ENCODE peak calls at places on chromosome 9, in eight cellular contexts. One of them, this sample, is unnamed.

GRCh38 chr9:98808879-98809278 is 1.4 kb downstream of the GALNT12 start:
- DNase-seq in gastrocnemius medialis: no peak
- DNase-seq in HAP-1: no peak
- DNase-seq in colonic mucosa: peak; percentile 37
- DNase-seq in esophagus squamous epithelium: no peak
- DNase-seq in NT2/D1: no peak
- DNase-seq in MM.1S: no peak
- DNase-seq in A549: no peak
- DNase-seq in this sample: no peak

GRCh38 chr9:133262226-133262625 is 12.8 kb downstream of the ABO start:
- DNase-seq in A549: no peak
- DNase-seq in colonic mucosa: no peak
- DNase-seq in HAP-1: no peak
- DNase-seq in MM.1S: no peak
- DNase-seq in esophagus squamous epithelium: no peak
- DNase-seq in NT2/D1: no peak
- DNase-seq in gastrocnemius medialis: no peak
- DNase-seq in this sample: no peak

GRCh38 chr9:94900222-94901018 is 173.9 kb downstream of the AOPEP start:
- DNase-seq in gastrocnemius medialis: no peak
- DNase-seq in NT2/D1: no peak
- DNase-seq in HAP-1: no peak
- DNase-seq in MM.1S: no peak
- DNase-seq in esophagus squamous epithelium: no peak
- DNase-seq in A549: no peak
- DNase-seq in colonic mucosa: no peak
- DNase-seq in this sample: no peak

GRCh38 chr9:27125936-27126335 is 16.9 kb downstream of the TEK start:
- DNase-seq in A549: no peak
- DNase-seq in MM.1S: no peak
- DNase-seq in HAP-1: no peak
- DNase-seq in NT2/D1: no peak
- DNase-seq in colonic mucosa: no peak
- DNase-seq in esophagus squamous epithelium: no peak
- DNase-seq in gastrocnemius medialis: no peak
- DNase-seq in this sample: no peak

GRCh38 chr9:20552874-20553624 is 69.2 kb downstream of the MLLT3 start:
- DNase-seq in HAP-1: no peak
- DNase-seq in NT2/D1: no peak
- DNase-seq in A549: no peak
- DNase-seq in gastrocnemius medialis: peak; percentile 4
- DNase-seq in esophagus squamous epithelium: no peak
- DNase-seq in MM.1S: peak; percentile 47
- DNase-seq in colonic mucosa: no peak
- DNase-seq in this sample: no peak

GRCh38 chr9:36136277-36136893 is at the start of gene GLIPR2:
- DNase-seq in gastrocnemius medialis: peak; percentile 52
- DNase-seq in esophagus squamous epithelium: peak; percentile 31
- DNase-seq in MM.1S: peak; percentile 84
- DNase-seq in NT2/D1: no peak
- DNase-seq in HAP-1: peak; percentile 83
- DNase-seq in A549: peak; percentile 77
- DNase-seq in colonic mucosa: peak; percentile 86
- DNase-seq in this sample: no peak

GRCh38 chr9:95991326-95991725 is 115.8 kb downstream of the ERCC6L2 start:
- DNase-seq in MM.1S: no peak
- DNase-seq in HAP-1: peak; percentile 84
- DNase-seq in gastrocnemius medialis: no peak
- DNase-seq in esophagus squamous epithelium: no peak
- DNase-seq in NT2/D1: no peak
- DNase-seq in colonic mucosa: no peak
- DNase-seq in A549: no peak
- DNase-seq in this sample: no peak

GRCh38 chr9:77725820-77726219 is 77.7 kb upstream of the GNA14 start:
- DNase-seq in esophagus squamous epithelium: no peak
- DNase-seq in MM.1S: no peak
- DNase-seq in gastrocnemius medialis: no peak
- DNase-seq in HAP-1: no peak
- DNase-seq in A549: no peak
- DNase-seq in colonic mucosa: no peak
- DNase-seq in NT2/D1: no peak
- DNase-seq in this sample: no peak

GRCh38 chr9:7622481-7622880 is 177.1 kb downstream of the DMAC1 start:
- DNase-seq in A549: no peak
- DNase-seq in HAP-1: no peak
- DNase-seq in MM.1S: no peak
- DNase-seq in esophagus squamous epithelium: no peak
- DNase-seq in colonic mucosa: no peak
- DNase-seq in NT2/D1: no peak
- DNase-seq in gastrocnemius medialis: no peak
- DNase-seq in this sample: no peak

GRCh38 chr9:113803811-113804589 is 72.1 kb upstream of the ZNF618 start:
- DNase-seq in A549: no peak
- DNase-seq in NT2/D1: no peak
- DNase-seq in HAP-1: no peak
- DNase-seq in colonic mucosa: no peak
- DNase-seq in esophagus squamous epithelium: no peak
- DNase-seq in gastrocnemius medialis: no peak
- DNase-seq in MM.1S: no peak
- DNase-seq in this sample: no peak

GRCh38 chr9:137366445-137366810 is 56.5 kb downstream of the EXD3 start:
- DNase-seq in NT2/D1: no peak
- DNase-seq in gastrocnemius medialis: no peak
- DNase-seq in colonic mucosa: no peak
- DNase-seq in HAP-1: no peak
- DNase-seq in A549: no peak
- DNase-seq in MM.1S: no peak
- DNase-seq in esophagus squamous epithelium: no peak
- DNase-seq in this sample: no peak

GRCh38 chr9:91784673-91785402 is 165.2 kb downstream of the ROR2 start:
- DNase-seq in esophagus squamous epithelium: no peak
- DNase-seq in MM.1S: no peak
- DNase-seq in HAP-1: no peak
- DNase-seq in colonic mucosa: no peak
- DNase-seq in gastrocnemius medialis: no peak
- DNase-seq in A549: no peak
- DNase-seq in NT2/D1: no peak
- DNase-seq in this sample: no peak

GRCh38 chr9:96331236-96331947 is 29.4 kb upstream of the HSD17B3 start:
- DNase-seq in colonic mucosa: no peak
- DNase-seq in A549: no peak
- DNase-seq in esophagus squamous epithelium: no peak
- DNase-seq in MM.1S: no peak
- DNase-seq in gastrocnemius medialis: no peak
- DNase-seq in NT2/D1: no peak
- DNase-seq in HAP-1: no peak
- DNase-seq in this sample: no peak

GRCh38 chr9:108784998-108785397 is 70.8 kb downstream of the ACTL7B start:
- DNase-seq in HAP-1: no peak
- DNase-seq in A549: no peak
- DNase-seq in MM.1S: no peak
- DNase-seq in NT2/D1: no peak
- DNase-seq in gastrocnemius medialis: peak; percentile 18
- DNase-seq in colonic mucosa: no peak
- DNase-seq in esophagus squamous epithelium: no peak
- DNase-seq in this sample: no peak

GRCh38 chr9:106875548-106875947 is 12.6 kb downstream of the ZNF462 start:
- DNase-seq in MM.1S: no peak
- DNase-seq in HAP-1: no peak
- DNase-seq in esophagus squamous epithelium: no peak
- DNase-seq in NT2/D1: no peak
- DNase-seq in colonic mucosa: no peak
- DNase-seq in gastrocnemius medialis: no peak
- DNase-seq in A549: no peak
- DNase-seq in this sample: no peak

GRCh38 chr9:106872641-106873040 is 9.7 kb downstream of the ZNF462 start:
- DNase-seq in A549: no peak
- DNase-seq in gastrocnemius medialis: no peak
- DNase-seq in esophagus squamous epithelium: no peak
- DNase-seq in colonic mucosa: no peak
- DNase-seq in NT2/D1: no peak
- DNase-seq in MM.1S: no peak
- DNase-seq in HAP-1: no peak
- DNase-seq in this sample: no peak

GRCh38 chr9:106877345-106877744 is 14.4 kb downstream of the ZNF462 start:
- DNase-seq in colonic mucosa: no peak
- DNase-seq in MM.1S: no peak
- DNase-seq in A549: no peak
- DNase-seq in NT2/D1: no peak
- DNase-seq in gastrocnemius medialis: no peak
- DNase-seq in HAP-1: no peak
- DNase-seq in esophagus squamous epithelium: no peak
- DNase-seq in this sample: no peak

GRCh38 chr9:106874657-106875056 is 11.7 kb downstream of the ZNF462 start:
- DNase-seq in HAP-1: no peak
- DNase-seq in gastrocnemius medialis: no peak
- DNase-seq in colonic mucosa: no peak
- DNase-seq in esophagus squamous epithelium: no peak
- DNase-seq in MM.1S: no peak
- DNase-seq in NT2/D1: no peak
- DNase-seq in A549: no peak
- DNase-seq in this sample: no peak

DNA sequence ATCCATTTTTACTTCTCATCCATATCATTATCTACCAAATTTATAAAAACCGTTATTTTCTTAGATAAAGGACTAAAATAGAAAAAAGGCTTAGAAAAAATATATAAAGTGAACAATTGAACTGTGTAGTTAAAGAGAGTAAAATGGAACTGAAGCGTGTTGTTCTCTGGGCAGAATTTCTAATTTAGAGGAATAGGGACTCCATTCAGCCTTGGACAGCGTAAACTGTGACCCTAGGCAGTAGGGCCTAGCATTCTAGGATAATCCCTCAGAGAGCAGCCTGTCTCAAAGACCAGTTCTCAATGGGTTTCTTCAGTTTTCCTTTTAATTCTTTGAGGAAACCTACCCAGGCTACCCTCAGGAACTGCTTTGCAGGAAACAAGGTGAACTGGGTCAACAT is 11.1 kb downstream of the ZNF462 start:
- DNase-seq in HAP-1: no peak
- DNase-seq in esophagus squamous epithelium: no peak
- DNase-seq in A549: no peak
- DNase-seq in gastrocnemius medialis: no peak
- DNase-seq in NT2/D1: no peak
- DNase-seq in MM.1S: no peak
- DNase-seq in colonic mucosa: no peak
- DNase-seq in this sample: no peak
- H3K4me1 ChIP-seq in HAP-1: peaks cover 21% of the 10 kb centered on the region
- H3K4me1 ChIP-seq in esophagus squamous epithelium: peaks cover 41% of the 10 kb centered on the region
- H3K4me1 ChIP-seq in A549: peaks cover 7% of the 10 kb centered on the region
- H3K4me1 ChIP-seq in gastrocnemius medialis: peaks cover 93% of the 10 kb centered on the region
- H3K4me1 ChIP-seq in NT2/D1: peaks cover 7% of the 10 kb centered on the region
- H3K4me1 ChIP-seq in MM.1S: no peaks in the 10 kb centered on the region
- H3K4me1 ChIP-seq in colonic mucosa: no peaks in the 10 kb centered on the region
- H3K4me1 ChIP-seq in this sample: peaks cover 100% of the 10 kb centered on the region

DNA sequence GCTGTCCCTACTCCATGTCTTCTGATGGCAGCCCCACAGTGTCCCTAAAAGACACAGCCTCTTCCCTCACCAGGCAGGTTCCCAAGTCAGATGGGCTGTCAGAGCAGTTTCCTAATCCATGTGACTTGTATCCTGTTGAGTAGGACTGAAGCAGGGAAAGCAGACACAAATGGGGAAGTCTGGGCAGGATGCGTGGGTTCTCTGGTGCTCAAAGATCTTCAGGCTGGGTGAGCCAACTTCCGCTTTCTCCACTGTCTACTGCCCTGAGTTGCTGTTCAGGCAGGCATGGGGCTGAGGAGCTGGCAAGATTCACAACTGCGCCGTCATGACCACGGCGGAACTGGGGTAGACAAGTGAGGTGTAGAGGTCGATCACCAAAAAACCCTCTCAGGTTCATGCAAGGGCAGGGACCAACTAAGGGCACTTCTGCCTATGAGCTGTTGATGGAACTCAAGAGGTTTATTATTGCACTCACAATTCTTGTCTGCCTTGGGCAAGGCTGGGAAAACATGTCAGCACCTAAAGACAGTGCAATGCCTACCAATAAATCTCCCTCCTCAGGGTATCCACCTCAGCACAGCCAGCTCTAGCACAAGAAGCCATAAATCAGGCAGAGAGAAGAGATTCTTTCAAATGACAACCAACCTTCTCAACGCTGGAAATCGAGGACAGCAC is 83.4 kb downstream of the RAPGEF1 start:
- DNase-seq in gastrocnemius medialis: peak; percentile 54
- DNase-seq in MM.1S: peak; percentile 33
- DNase-seq in HAP-1: no peak
- DNase-seq in NT2/D1: no peak
- DNase-seq in colonic mucosa: peak; percentile 50
- DNase-seq in A549: no peak
- DNase-seq in esophagus squamous epithelium: peak; percentile 62
- DNase-seq in this sample: peak; percentile 94
- H3K4me1 ChIP-seq in gastrocnemius medialis: peaks cover 87% of the 10 kb centered on the region
- H3K4me1 ChIP-seq in MM.1S: peaks cover 65% of the 10 kb centered on the region
- H3K4me1 ChIP-seq in HAP-1: peaks cover 23% of the 10 kb centered on the region
- H3K4me1 ChIP-seq in NT2/D1: no peaks in the 10 kb centered on the region
- H3K4me1 ChIP-seq in colonic mucosa: peaks cover 9% of the 10 kb centered on the region
- H3K4me1 ChIP-seq in A549: peaks cover 41% of the 10 kb centered on the region
- H3K4me1 ChIP-seq in esophagus squamous epithelium: peaks cover 42% of the 10 kb centered on the region
- H3K4me1 ChIP-seq in this sample: peaks cover 71% of the 10 kb centered on the region

GRCh38 chr9:134346840-134347239 is 20.6 kb downstream of the RXRA start:
- DNase-seq in A549: no peak
- DNase-seq in MM.1S: no peak
- DNase-seq in gastrocnemius medialis: no peak
- DNase-seq in esophagus squamous epithelium: no peak
- DNase-seq in NT2/D1: no peak
- DNase-seq in HAP-1: no peak
- DNase-seq in colonic mucosa: no peak
- DNase-seq in this sample: no peak
- H3K4me1 ChIP-seq in A549: no peaks in the 10 kb centered on the region
- H3K4me1 ChIP-seq in MM.1S: no peaks in the 10 kb centered on the region
- H3K4me1 ChIP-seq in gastrocnemius medialis: peaks cover 97% of the 10 kb centered on the region
- H3K4me1 ChIP-seq in esophagus squamous epithelium: peaks cover 85% of the 10 kb centered on the region
- H3K4me1 ChIP-seq in NT2/D1: peaks cover 44% of the 10 kb centered on the region
- H3K4me1 ChIP-seq in HAP-1: no peaks in the 10 kb centered on the region
- H3K4me1 ChIP-seq in colonic mucosa: peaks cover 11% of the 10 kb centered on the region
- H3K4me1 ChIP-seq in this sample: peaks cover 100% of the 10 kb centered on the region

GRCh38 chr9:121651014-121651294 is 480 bp upstream of the DAB2IP start:
- DNase-seq in A549: no peak
- DNase-seq in colonic mucosa: no peak
- DNase-seq in MM.1S: no peak
- DNase-seq in esophagus squamous epithelium: no peak
- DNase-seq in HAP-1: no peak
- DNase-seq in gastrocnemius medialis: no peak
- DNase-seq in NT2/D1: no peak
- DNase-seq in this sample: no peak

GRCh38 chr9:121651295-121652036 is at the start of gene DAB2IP:
- DNase-seq in A549: no peak
- DNase-seq in colonic mucosa: peak; percentile 71
- DNase-seq in gastrocnemius medialis: no peak
- DNase-seq in MM.1S: no peak
- DNase-seq in NT2/D1: peak; percentile 71
- DNase-seq in HAP-1: peak; percentile 75
- DNase-seq in esophagus squamous epithelium: no peak
- DNase-seq in this sample: no peak

GRCh38 chr9:121648799-121649198 is 2.6 kb upstream of the DAB2IP start:
- DNase-seq in A549: no peak
- DNase-seq in colonic mucosa: peak; percentile 56
- DNase-seq in HAP-1: no peak
- DNase-seq in gastrocnemius medialis: no peak
- DNase-seq in esophagus squamous epithelium: no peak
- DNase-seq in MM.1S: no peak
- DNase-seq in NT2/D1: no peak
- DNase-seq in this sample: no peak

GRCh38 chr9:121649476-121650219 is 1.8 kb upstream of the DAB2IP start:
- DNase-seq in gastrocnemius medialis: no peak
- DNase-seq in NT2/D1: no peak
- DNase-seq in HAP-1: no peak
- DNase-seq in esophagus squamous epithelium: no peak
- DNase-seq in MM.1S: no peak
- DNase-seq in A549: no peak
- DNase-seq in colonic mucosa: no peak
- DNase-seq in this sample: no peak

GRCh38 chr9:121650220-121651013 is 1.0 kb upstream of the DAB2IP start:
- DNase-seq in esophagus squamous epithelium: no peak
- DNase-seq in gastrocnemius medialis: no peak
- DNase-seq in MM.1S: no peak
- DNase-seq in HAP-1: peak; percentile 81
- DNase-seq in A549: no peak
- DNase-seq in NT2/D1: peak; percentile 54
- DNase-seq in colonic mucosa: peak; percentile 92
- DNase-seq in this sample: no peak
- H3K4me1 ChIP-seq in esophagus squamous epithelium: peaks cover 29% of the 10 kb centered on the region
- H3K4me1 ChIP-seq in gastrocnemius medialis: peaks cover 42% of the 10 kb centered on the region
- H3K4me1 ChIP-seq in MM.1S: no peaks in the 10 kb centered on the region
- H3K4me1 ChIP-seq in HAP-1: peaks cover 17% of the 10 kb centered on the region
- H3K4me1 ChIP-seq in A549: peaks cover 45% of the 10 kb centered on the region
- H3K4me1 ChIP-seq in NT2/D1: peaks cover 35% of the 10 kb centered on the region
- H3K4me1 ChIP-seq in colonic mucosa: peaks cover 14% of the 10 kb centered on the region
- H3K4me1 ChIP-seq in this sample: peaks cover 71% of the 10 kb centered on the region